ENCODE peak calls at places on chromosomes 4 and X, in nine cellular contexts. S is glutamatergic neuron, P is foreskin fibroblast, C is breast epithelium, K is AG09309, R is ascending aorta, Y is transverse colon, V is BE2C, G is H1. F is an unnamed sample.

GRCh38 chrX:57134702-57135101 is 2.5 kb downstream of the SPIN2A start:
- DNase-seq in S (no peak), P (peak), C (no peak), K (no peak), R (no peak), Y (no peak), V (no peak), G (no peak), F (no peak)

GRCh38 chrX:153448556-153449280 is 2.9 kb upstream of the TREX2 start:
- DNase-seq in S (no peak), P (no peak), C (no peak), K (no peak), R (no peak), Y (no peak), V (no peak), G (no peak), F (no peak)

GRCh38 chrX:39907964-39908616 is 189.7 kb downstream of the BCOR start:
- DNase-seq in S (no peak), P (peak), C (no peak), K (peak), R (peak), Y (peak), V (no peak), G (no peak), F (no peak)

GRCh38 chr4:168981460-168981859 is 28.6 kb downstream of the CBR4 start:
- DNase-seq in S (no peak), P (peak), C (no peak), K (no peak), R (no peak), Y (no peak), V (no peak), G (no peak), F (no peak)

GRCh38 chrX:53435997-53436396 is 1.8 kb upstream of the HSD17B10 start:
- DNase-seq in S (peak), P (peak), C (peak), K (no peak), R (peak), Y (peak), V (peak), G (peak), F (no peak)

GRCh38 chr4:148376151-148376550 is 66.1 kb downstream of the NR3C2 start:
- DNase-seq in S (no peak), P (peak), C (no peak), K (no peak), R (no peak), Y (peak), V (peak), G (no peak), F (no peak)

GRCh38 chrX:13387656-13388421 is 68.0 kb upstream of the ATXN3L start:
- DNase-seq in S (no peak), P (peak), C (no peak), K (no peak), R (no peak), Y (no peak), V (no peak), G (no peak), F (no peak)

GRCh38 chr4:77167866-77168265 is 10.9 kb downstream of the CCNG2 start:
- DNase-seq in S (no peak), P (no peak), C (no peak), K (no peak), R (no peak), Y (no peak), V (no peak), G (no peak), F (no peak)

GRCh38 chrX:153469811-153470410 is 465 bp downstream of the HAUS7 start:
- DNase-seq in S (peak), P (peak), C (no peak), K (no peak), R (no peak), Y (no peak), V (peak), G (no peak), F (no peak)

GRCh38 chr4:83195280-83195679 is 80.8 kb upstream of the PLAC8 start:
- DNase-seq in S (no peak), P (no peak), C (no peak), K (no peak), R (no peak), Y (no peak), V (no peak), G (no peak), F (no peak)

GRCh38 chr4:166121897-166122296 is 248.9 kb downstream of the TLL1 start:
- DNase-seq in S (peak), P (peak), C (no peak), K (no peak), R (no peak), Y (no peak), V (no peak), G (no peak), F (no peak)

GRCh38 chrX:106177982-106178321 is 9.8 kb downstream of the PWWP3B start:
- DNase-seq in S (no peak), P (no peak), C (no peak), K (no peak), R (no peak), Y (no peak), V (no peak), G (no peak), F (no peak)

GRCh38 chrX:154378059-154378798 is 866 bp upstream of the EMD start:
- DNase-seq in S (peak), P (peak), C (no peak), K (no peak), R (peak), Y (peak), V (peak), G (no peak), F (peak)

GRCh38 chr4:81715335-81715734 is 243.6 kb upstream of the RASGEF1B start:
- DNase-seq in S (no peak), P (no peak), C (no peak), K (no peak), R (no peak), Y (no peak), V (no peak), G (peak), F (no peak)

GRCh38 chrX:150148749-150149672 is 210.7 kb upstream of the EOLA2 start:
- DNase-seq in S (no peak), P (peak), C (no peak), K (no peak), R (no peak), Y (no peak), V (no peak), G (no peak), F (no peak)

GRCh38 chr4:186704059-186704458 is 19.6 kb downstream of the FAT1 start:
- DNase-seq in S (no peak), P (no peak), C (no peak), K (no peak), R (peak), Y (no peak), V (no peak), G (no peak), F (no peak)

GRCh38 chr4:27011401-27011800 is 150.8 kb downstream of the STIM2 start:
- DNase-seq in S (no peak), P (no peak), C (no peak), K (no peak), R (no peak), Y (no peak), V (no peak), G (no peak), F (no peak)

GRCh38 chr4:163988391-163988790 is 493.9 kb downstream of the TMA16 start:
- DNase-seq in S (no peak), P (no peak), C (no peak), K (no peak), R (no peak), Y (no peak), V (no peak), G (no peak), F (no peak)

GRCh38 chr4:37389967-37390580 is 145.5 kb downstream of the NWD2 start:
- DNase-seq in S (no peak), P (peak), C (no peak), K (peak), R (no peak), Y (peak), V (peak), G (no peak), F (no peak)

GRCh38 chr4:77695769-77696168 is 90.1 kb downstream of the CXCL13 start:
- DNase-seq in S (no peak), P (peak), C (no peak), K (peak), R (no peak), Y (no peak), V (no peak), G (no peak), F (no peak)

GRCh38 chr4:98586634-98587354 is 71.6 kb downstream of the TSPAN5 start:
- DNase-seq in S (no peak), P (no peak), C (no peak), K (no peak), R (no peak), Y (no peak), V (no peak), G (no peak), F (no peak)

GRCh38 chrX:150216716-150217115 is 146.4 kb upstream of the MAMLD1 start:
- DNase-seq in S (no peak), P (no peak), C (no peak), K (no peak), R (no peak), Y (no peak), V (no peak), G (no peak), F (no peak)

GRCh38 chrX:40719218-40719617 is 16.1 kb downstream of the MED14 start:
- DNase-seq in S (no peak), P (peak), C (no peak), K (no peak), R (no peak), Y (no peak), V (no peak), G (no peak), F (no peak)

GRCh38 chrX:67587946-67588624 is 44.3 kb downstream of the AR start:
- DNase-seq in S (no peak), P (peak), C (no peak), K (no peak), R (no peak), Y (no peak), V (no peak), G (no peak), F (no peak)

GRCh38 chr4:7159923-7160322 is 32.4 kb upstream of the SORCS2 start:
- DNase-seq in S (no peak), P (no peak), C (peak), K (no peak), R (no peak), Y (no peak), V (no peak), G (no peak), F (no peak)

GRCh38 chrX:140508958-140509357 is 4.1 kb upstream of the SOX3 start:
- DNase-seq in S (no peak), P (no peak), C (no peak), K (no peak), R (no peak), Y (no peak), V (no peak), G (no peak), F (no peak)

GRCh38 chr4:142405021-142405991 is 440.8 kb downstream of the INPP4B start:
- DNase-seq in S (no peak), P (peak), C (no peak), K (peak), R (peak), Y (peak), V (no peak), G (no peak), F (no peak)

GRCh38 chr4:142596121-142596520 is 250.0 kb downstream of the INPP4B start:
- DNase-seq in S (no peak), P (no peak), C (no peak), K (no peak), R (no peak), Y (no peak), V (no peak), G (no peak), F (no peak)

GRCh38 chr4:95181446-95182306 is 367.1 kb downstream of the UNC5C start:
- DNase-seq in S (peak), P (no peak), C (no peak), K (no peak), R (no peak), Y (no peak), V (peak), G (peak), F (no peak)

GRCh38 chr4:92047209-92047877 is 256.4 kb upstream of the GRID2 start:
- DNase-seq in S (no peak), P (no peak), C (no peak), K (no peak), R (no peak), Y (no peak), V (no peak), G (no peak), F (no peak)

GRCh38 chr4:41505161-41505653 is 32.8 kb upstream of the LIMCH1 start:
- DNase-seq in S (no peak), P (peak), C (peak), K (no peak), R (peak), Y (no peak), V (peak), G (no peak), F (no peak)

GRCh38 chrX:102042706-102043325 is 82.7 kb upstream of the TCEAL2 start:
- DNase-seq in S (no peak), P (peak), C (no peak), K (peak), R (no peak), Y (no peak), V (no peak), G (no peak), F (no peak)

GRCh38 chr4:183154701-183155391 is 55.8 kb downstream of the WWC2 start:
- DNase-seq in S (no peak), P (no peak), C (no peak), K (no peak), R (no peak), Y (peak), V (no peak), G (no peak), F (no peak)

GRCh38 chr4:182502074-182502473 is 258.9 kb downstream of the TENM3 start:
- DNase-seq in S (no peak), P (no peak), C (no peak), K (no peak), R (no peak), Y (no peak), V (no peak), G (no peak), F (no peak)

GRCh38 chr4:123952530-123953274 is 556.1 kb downstream of the SPRY1 start:
- DNase-seq in S (no peak), P (peak), C (no peak), K (no peak), R (no peak), Y (no peak), V (no peak), G (no peak), F (no peak)

GRCh38 chr4:142406051-142406549 is 440.0 kb downstream of the INPP4B start:
- DNase-seq in S (no peak), P (peak), C (no peak), K (no peak), R (no peak), Y (no peak), V (no peak), G (no peak), F (no peak)

GRCh38 chr4:149997881-149998421 is 80.3 kb upstream of the DCLK2 start:
- DNase-seq in S (no peak), P (peak), C (peak), K (no peak), R (no peak), Y (peak), V (no peak), G (no peak), F (no peak)

DNA sequence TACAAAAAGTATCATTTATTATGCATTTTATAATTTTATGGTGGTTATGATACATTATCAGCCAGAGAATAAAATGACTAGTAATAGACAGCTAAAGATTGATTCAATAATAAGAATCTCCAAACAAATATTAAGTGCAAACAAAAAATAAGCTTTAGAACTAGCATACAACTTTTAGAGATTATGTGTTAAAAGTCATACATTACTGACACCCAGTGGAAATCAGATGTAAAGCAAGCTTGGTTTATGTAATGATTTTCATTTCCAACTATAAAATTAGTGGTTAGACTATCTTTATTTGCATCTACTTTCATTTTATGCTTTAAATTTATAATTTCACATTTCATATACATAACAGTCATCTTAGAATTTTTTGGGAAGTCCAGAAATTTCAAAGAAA is 57.7 kb downstream of the IL13RA2 start:
- DNase-seq in S (no peak), P (peak), C (no peak), K (no peak), R (no peak), Y (no peak), V (no peak), G (no peak), F (no peak)
- TF ChIP-seq CTCF in S (no peak), P (peak), C (peak), K (peak), R (peak), Y (no peak), V (peak), G (peak), F (peak)

GRCh38 chr4:152779513-152780266 is at the start of the genes ARFIP1 and TIGD4:
- DNase-seq in S (peak), P (peak), C (peak), K (peak), R (peak), Y (peak), V (peak), G (peak), F (peak)
- TF ChIP-seq CTCF in S (no peak), P (no peak), C (peak), K (no peak), R (no peak), Y (peak), V (peak), G (peak), F (peak)

DNA sequence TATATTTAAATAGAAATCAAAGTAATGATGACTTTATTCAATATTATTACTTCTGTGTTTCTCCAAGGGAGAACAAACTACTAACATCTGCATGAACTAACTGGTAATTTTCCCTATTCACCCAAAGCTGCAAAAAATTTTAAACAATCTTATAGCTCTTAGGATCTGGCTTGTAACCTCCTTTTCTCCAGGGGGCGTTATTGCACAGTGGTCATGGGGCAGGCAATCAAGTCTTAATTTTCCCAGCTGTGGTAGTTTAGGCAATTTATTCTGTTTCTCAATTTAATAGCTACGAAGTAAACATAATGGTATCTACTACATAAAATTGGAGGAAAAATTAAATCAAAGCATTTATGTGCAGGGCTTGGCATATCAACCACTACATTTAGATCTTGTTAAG is 137.5 kb upstream of the GUCY1A1 start:
- DNase-seq in S (no peak), P (peak), C (no peak), K (no peak), R (no peak), Y (no peak), V (peak), G (no peak), F (no peak)
- TF ChIP-seq CTCF in S (no peak), P (peak), C (no peak), K (peak), R (no peak), Y (no peak), V (peak), G (peak), F (peak)

DNA sequence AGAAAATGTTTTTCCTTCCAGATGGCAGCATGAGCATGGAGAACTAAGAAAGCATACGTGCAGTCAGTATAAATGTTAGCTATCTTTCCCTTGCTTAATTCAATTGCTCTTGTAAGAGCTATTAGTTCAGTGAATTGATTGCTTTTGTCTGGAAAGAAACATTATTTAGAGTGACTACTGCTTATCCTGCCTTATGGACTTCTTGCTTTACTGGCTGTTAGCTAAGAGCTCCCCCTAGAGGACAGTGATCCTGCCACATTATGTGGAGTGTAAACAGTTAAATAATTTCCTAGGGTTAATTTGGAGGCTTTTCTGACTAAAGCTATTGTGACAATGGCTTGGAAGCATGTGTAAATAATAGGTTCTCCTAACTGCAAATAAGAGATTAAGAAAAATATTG is 1402.4 kb downstream of the FAM133A start:
- DNase-seq in S (no peak), P (peak), C (no peak), K (no peak), R (no peak), Y (no peak), V (peak), G (no peak), F (no peak)
- TF ChIP-seq CTCF in S (peak), P (peak), C (no peak), K (peak), R (no peak), Y (no peak), V (peak), G (peak), F (peak)

DNA sequence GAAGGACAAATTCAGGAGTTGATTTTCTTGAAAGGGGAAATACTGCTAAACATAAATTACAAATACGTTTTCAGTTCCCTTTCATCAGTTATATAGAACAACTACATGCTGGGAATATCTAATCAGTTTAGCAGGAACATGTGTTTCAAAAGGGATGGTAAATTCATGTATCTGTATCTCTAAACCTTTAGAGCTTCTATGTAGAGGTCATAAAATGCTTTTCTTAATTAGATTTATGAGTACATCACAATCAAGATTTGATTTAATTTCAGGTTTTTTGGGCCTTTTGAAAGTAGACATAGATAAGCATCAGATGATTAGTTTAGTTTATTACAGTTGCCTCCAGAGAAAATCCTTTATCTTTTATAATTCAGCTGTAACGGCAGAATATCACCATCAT is 12.9 kb downstream of the PDLIM3 start:
- DNase-seq in S (no peak), P (no peak), C (no peak), K (no peak), R (no peak), Y (no peak), V (no peak), G (no peak), F (no peak)
- TF ChIP-seq CTCF in S (no peak), P (no peak), C (no peak), K (no peak), R (no peak), Y (no peak), V (no peak), G (no peak), F (no peak)

DNA sequence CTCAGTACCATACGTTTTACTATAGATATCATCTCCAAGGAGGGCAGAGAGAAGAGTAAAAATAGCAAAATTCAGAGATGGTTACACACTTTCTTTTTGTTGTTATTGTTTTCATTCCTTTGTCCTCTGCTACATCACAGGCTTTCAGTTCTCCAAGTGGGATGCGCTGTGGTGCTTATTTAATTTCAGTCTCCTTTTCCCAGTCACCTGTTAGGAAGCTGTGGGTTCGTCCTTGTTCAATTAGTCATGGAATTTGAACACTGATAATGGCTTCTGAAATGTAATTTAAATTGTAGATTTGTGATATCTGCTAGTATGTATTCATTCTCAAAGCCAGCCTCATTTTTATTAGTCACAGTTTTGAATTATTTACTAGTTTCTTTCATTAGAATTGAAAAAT is 38.8 kb upstream of the DHRSX start:
- DNase-seq in S (no peak), P (no peak), C (no peak), K (no peak), R (no peak), Y (no peak), V (no peak), G (no peak), F (no peak)
- TF ChIP-seq CTCF in S (no peak), P (no peak), C (no peak), K (no peak), R (no peak), Y (no peak), V (no peak), G (no peak), F (no peak)

DNA sequence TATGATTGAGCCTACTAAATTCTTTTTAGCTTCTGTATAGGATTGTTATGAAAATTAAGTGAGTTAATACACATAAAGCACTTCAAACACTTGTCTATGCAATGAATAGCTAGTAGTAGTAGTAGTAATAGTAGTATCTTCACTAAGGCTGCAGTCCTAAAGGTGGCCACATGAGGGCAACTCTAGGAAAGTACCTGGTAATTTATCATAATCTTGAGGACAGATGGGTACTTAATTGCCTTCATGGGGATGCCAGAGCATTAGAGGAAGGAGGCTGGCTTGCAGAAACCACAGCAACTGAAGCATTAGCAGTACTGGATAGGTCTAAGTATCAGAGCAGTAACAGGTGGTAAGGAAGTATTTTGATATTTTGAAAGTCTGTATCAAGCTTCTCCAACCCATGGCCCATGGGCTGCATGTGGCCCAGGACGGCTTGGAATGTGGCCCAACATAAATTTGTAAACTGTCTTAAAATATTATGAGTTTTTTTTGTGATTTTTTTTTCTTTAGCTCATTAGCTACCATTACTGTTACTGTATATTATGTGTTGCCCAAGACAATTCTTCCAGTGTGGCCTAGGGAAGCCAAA is 17.3 kb downstream of the NIPAL1 start:
- DNase-seq in S (no peak), P (peak), C (no peak), K (no peak), R (no peak), Y (peak), V (peak), G (peak), F (no peak)
- TF ChIP-seq CTCF in S (peak), P (peak), C (peak), K (peak), R (peak), Y (peak), V (peak), G (peak), F (peak)